ENCODE peak calls at places on chromosomes 16 and 17, in eight cellular contexts. U is left lung, A is body of pancreas, S is psoas muscle, G is thoracic aorta, J is IMR-90, V is BJ, F is dorsolateral prefrontal cortex. T is an unnamed sample. For H3K27me3, the result is how much of the 10 kb centered on the place peaks cover.

GRCh38 chr16:64238576-64238975 is 883.3 kb downstream of the CDH11 start:
- DNase-seq in U (no peak), A (no peak), S (no peak), G (no peak), J (peak), V (peak), F (no peak), T (no peak)

GRCh38 chr17:7024402-7024785 is 1.5 kb downstream of the BCL6B start:
- DNase-seq in U (no peak), A (no peak), S (no peak), G (no peak), J (no peak), V (no peak), F (no peak), T (no peak)

GRCh38 chr17:37642706-37643105 is 540 bp downstream of the DDX52 start:
- DNase-seq in U (no peak), A (no peak), S (no peak), G (no peak), J (peak), V (peak), F (no peak), T (no peak)

GRCh38 chr16:30567991-30568638 is 3.4 kb downstream of the ZNF688 start:
- DNase-seq in U (no peak), A (no peak), S (no peak), G (no peak), J (peak), V (peak), F (no peak), T (no peak)

GRCh38 chr17:11487469-11487868 is 110.8 kb upstream of the DNAH9 start:
- DNase-seq in U (no peak), A (no peak), S (no peak), G (no peak), J (no peak), V (no peak), F (no peak), T (no peak)

GRCh38 chr17:48002920-48003685 is 32.2 kb downstream of the CDK5RAP3 start:
- DNase-seq in U (no peak), A (no peak), S (no peak), G (no peak), J (no peak), V (no peak), F (no peak), T (no peak)

GRCh38 chr16:27785307-27785678 is 235.3 kb downstream of the KATNIP start:
- DNase-seq in U (no peak), A (no peak), S (no peak), G (no peak), J (no peak), V (no peak), F (no peak), T (no peak)

GRCh38 chr16:84292032-84292431 is 2.6 kb upstream of the WFDC1 start:
- DNase-seq in U (no peak), A (no peak), S (no peak), G (no peak), J (no peak), V (no peak), F (no peak), T (no peak)

GRCh38 chr17:8120520-8121443 is 2.5 kb upstream of the ALOXE3 start:
- DNase-seq in U (peak), A (peak), S (peak), G (no peak), J (peak), V (no peak), F (no peak), T (no peak)

DNA sequence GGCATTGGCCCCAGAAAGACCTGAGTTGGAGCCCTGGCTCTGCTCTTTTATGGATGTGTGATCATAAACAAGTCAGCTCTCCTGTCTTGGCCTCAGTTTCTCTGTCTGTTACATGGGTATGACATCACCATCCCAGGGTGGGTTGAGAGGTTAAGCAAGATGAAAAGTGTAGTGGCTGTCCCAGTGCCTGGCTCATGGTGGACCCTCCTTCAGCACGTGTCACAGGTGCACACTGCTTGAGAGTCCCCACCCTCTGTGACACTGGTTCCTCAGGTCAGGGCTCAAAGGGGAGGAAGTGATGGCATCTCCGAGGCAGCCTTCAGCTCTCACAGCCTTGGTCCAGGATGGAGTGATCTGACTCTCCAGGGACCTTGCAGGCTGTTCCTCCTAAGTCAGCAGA is 218.4 kb downstream of the HAPSTR1 start:
- DNase-seq in U (no peak), A (no peak), S (no peak), G (no peak), J (no peak), V (no peak), F (no peak), T (no peak)
- H3K27me3 ChIP-seq in U (under half), A (under half), S (under half), G (under half), J (under half), V (under half), F (under half), T (under half)

DNA sequence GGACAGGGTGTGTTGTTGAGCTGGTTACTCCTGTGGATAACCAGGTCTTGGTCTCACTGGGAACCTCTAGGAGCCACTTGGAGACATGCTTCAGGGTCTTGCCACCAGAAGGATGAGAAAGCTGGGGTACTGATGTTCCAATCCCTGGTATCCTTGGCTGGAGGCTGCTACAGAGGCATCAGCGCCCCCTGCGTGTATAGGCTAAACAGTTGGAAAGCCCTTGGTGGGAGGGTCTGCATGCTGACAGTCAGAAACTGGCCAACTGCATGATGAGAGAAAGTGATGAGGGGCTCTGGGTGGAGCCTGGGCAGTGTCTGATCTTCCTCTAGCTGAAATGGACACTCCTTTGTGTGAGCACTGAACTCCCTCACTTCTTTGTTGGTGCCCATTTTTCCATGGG is 536.9 kb downstream of the XYLT1 start:
- DNase-seq in U (no peak), A (no peak), S (no peak), G (no peak), J (no peak), V (no peak), F (no peak), T (no peak)
- TF ChIP-seq CTCF in U (no peak), A (no peak), S (no peak), G (no peak), J (no peak), V (no peak), F (no peak), T (no peak)

DNA sequence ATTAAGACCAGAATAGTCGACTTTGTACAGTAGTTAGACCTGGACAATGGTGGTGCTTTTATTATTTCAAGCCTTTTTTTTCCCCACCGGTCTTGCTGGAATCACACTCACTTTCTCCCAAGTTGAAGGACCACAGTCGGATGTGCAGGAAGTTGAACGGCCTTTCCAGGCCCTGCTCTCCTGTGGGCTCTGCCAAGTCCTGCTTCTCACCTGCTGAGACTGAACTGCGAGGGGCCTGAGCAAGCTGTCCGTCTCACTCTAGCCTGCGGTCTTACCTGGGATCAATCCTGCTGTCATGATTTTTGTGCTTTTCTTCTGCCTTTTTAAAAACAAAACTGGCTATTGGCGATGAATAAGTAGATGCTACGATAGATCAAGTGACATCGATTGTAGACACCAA is 1.3 kb downstream of the TLCD3A start:
- DNase-seq in U (no peak), A (no peak), S (no peak), G (no peak), J (no peak), V (no peak), F (no peak), T (no peak)
- H3K4me3 ChIP-seq in U (peak), A (no peak), S (peak), G (peak), J (peak), V (peak), F (no peak), T (peak)

GRCh38 chr17:61488878-61489718 is 36.9 kb downstream of the TBX4 start:
- DNase-seq in U (no peak), A (peak), S (no peak), G (no peak), J (no peak), V (no peak), F (no peak), T (no peak)
- H3K27me3 ChIP-seq in U (under half), A (under half), S (under half), G (under half), J (under half), V (under half), F (under half), T (under half)

DNA sequence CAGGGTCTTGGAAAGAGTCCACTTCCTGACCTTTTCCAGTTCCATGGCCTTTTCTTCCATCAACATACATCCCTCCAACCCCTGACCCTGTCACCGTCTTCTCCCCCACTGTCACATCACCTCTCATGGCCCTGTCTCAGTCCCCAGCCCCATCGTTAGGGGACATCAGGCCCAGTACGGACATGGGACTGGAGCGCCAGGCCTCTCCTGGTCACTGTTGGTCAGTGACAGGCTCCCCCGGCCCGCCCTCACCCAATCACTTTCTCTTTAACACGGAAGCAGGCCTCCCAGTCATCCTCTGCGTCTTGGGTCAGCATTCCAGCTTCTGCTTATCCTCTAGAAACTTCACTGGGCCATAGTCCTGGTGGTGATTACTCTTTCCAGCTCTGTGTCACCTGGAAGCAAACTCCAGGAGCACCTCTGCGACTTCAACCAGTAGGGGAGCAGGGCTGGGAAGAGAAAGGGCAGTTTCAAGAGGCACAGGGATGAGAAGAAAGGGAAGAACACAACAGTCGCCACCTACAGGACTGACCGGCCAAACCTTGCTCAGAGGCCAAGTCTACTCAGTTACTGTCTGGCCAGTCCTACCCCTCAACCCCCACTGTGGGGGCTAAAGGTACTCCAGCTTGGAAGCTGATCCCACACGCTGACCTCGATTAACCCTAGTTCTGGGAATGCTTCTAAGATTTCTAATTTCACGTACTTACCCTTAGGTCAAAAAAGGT is 15.9 kb upstream of the ICAM2 start:
- DNase-seq in U (no peak), A (no peak), S (no peak), G (no peak), J (no peak), V (no peak), F (no peak), T (no peak)
- TF ChIP-seq CTCF in U (no peak), A (no peak), S (no peak), G (no peak), J (no peak), V (no peak), F (no peak), T (no peak)

GRCh38 chr17:35763767-35764122 is 3.1 kb downstream of the C17orf50 start:
- DNase-seq in U (no peak), A (no peak), S (no peak), G (no peak), J (no peak), V (no peak), F (no peak), T (no peak)
- H3K4me3 ChIP-seq in U (peak), A (no peak), S (peak), G (peak), J (peak), V (peak), F (peak), T (peak)

DNA sequence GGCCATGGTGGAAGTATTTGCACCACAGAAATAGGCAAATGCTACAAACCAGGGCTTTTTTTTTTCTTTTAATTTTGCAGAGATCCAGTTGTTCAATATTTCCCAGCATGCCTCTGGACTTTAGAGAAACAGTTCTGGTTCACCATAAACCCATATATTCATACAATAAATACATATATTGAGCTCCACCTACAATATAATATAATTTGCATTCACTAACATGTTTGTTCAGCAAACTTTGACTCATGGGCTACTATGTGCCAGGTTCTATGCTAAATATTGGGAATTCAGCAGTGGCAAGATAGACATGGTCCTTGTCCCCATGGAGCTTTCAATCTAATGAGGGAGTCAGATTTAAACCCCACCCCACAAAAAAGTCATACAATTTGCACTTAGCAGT is 3.2 kb downstream of the TMEM114 start:
- DNase-seq in U (no peak), A (no peak), S (no peak), G (no peak), J (no peak), V (no peak), F (no peak), T (no peak)
- H3K27me3 ChIP-seq in U (under half), A (under half), S (under half), G (under half), J (under half), V (under half), F (under half), T (under half)

GRCh38 chr17:31373150-31374082 is 18.1 kb upstream of the RAB11FIP4 start:
- DNase-seq in U (no peak), A (no peak), S (no peak), G (no peak), J (peak), V (peak), F (no peak), T (no peak)
- TF ChIP-seq CTCF in U (peak), A (no peak), S (peak), G (no peak), J (peak), V (peak), F (peak), T (no peak)